ENCODE peak calls at places on chromosomes 6 and 20, in eight cellular contexts. C is naive thymus-derived CD8-positive, alpha-beta T cell; Y is heart left ventricle; W is sciatic nerve; M is A549; E is bronchial epithelial cell; A is nephron progenitor cell; R is NCI-H1436 treated with DMSO at 0.1 percent for 48 hours. U is an unnamed sample.

GRCh38 chr6:17962436-17963031 is 24.9 kb downstream of the KIF13A start:
- DNase-seq in W (no peak), A (no peak), M (no peak), Y (peak; percentile 78), R (no peak), C (no peak), E (no peak), U (no peak)

GRCh38 chr6:6599468-6599873 is 11.0 kb downstream of the LY86 start:
- DNase-seq in A (no peak), E (no peak), C (no peak), Y (no peak), R (no peak), M (no peak), W (no peak), U (no peak)

GRCh38 chr6:29953001-29953436 is 10.7 kb downstream of the HLA-A start:
- DNase-seq in A (no peak), M (peak; percentile 46), W (no peak), Y (no peak), C (no peak), R (no peak), E (peak; percentile 97), U (no peak)

GRCh38 chr6:44051516-44051915 is 75.7 kb downstream of the MRPL14 start:
- DNase-seq in Y (no peak), C (no peak), M (no peak), E (peak; percentile 74), R (no peak), W (no peak), A (no peak), U (no peak)

GRCh38 chr6:157283330-157283898 is 39.9 kb downstream of the TMEM242 start:
- DNase-seq in M (no peak), C (no peak), Y (no peak), W (no peak), A (no peak), E (no peak), R (no peak), U (no peak)

GRCh38 chr6:91291071-91291470 is 704.2 kb upstream of the MAP3K7 start:
- DNase-seq in C (no peak), M (no peak), R (no peak), W (no peak), E (no peak), A (no peak), Y (no peak), U (no peak)

GRCh38 chr6:77466055-77467028 is 3.1 kb upstream of the HTR1B start:
- DNase-seq in R (no peak), A (peak; percentile 65), Y (no peak), E (peak; percentile 57), C (no peak), M (peak; percentile 15), W (no peak), U (no peak)

GRCh38 chr6:89375427-89375868 is 22.9 kb upstream of the UBE2J1 start:
- DNase-seq in C (peak; percentile 47), W (no peak), Y (peak; percentile 65), A (peak; percentile 35), R (peak; percentile 80), M (no peak), E (peak; percentile 60), U (peak; percentile 79)

GRCh38 chr6:11389977-11390376 is 147.6 kb upstream of the TMEM170B start:
- DNase-seq in W (no peak), R (no peak), A (no peak), M (no peak), E (peak; percentile 40), C (no peak), Y (no peak), U (no peak)

GRCh38 chr6:78324213-78324612 is 543.1 kb upstream of the IRAK1BP1 start:
- DNase-seq in Y (no peak), C (no peak), A (no peak), E (peak; percentile 54), W (no peak), M (no peak), R (no peak), U (no peak)

GRCh38 chr6:90574610-90575009 is 12.3 kb downstream of the MAP3K7 start:
- DNase-seq in R (no peak), Y (no peak), W (no peak), A (no peak), C (no peak), E (no peak), M (no peak), U (no peak)

GRCh38 chr20:62236997-62237771 is 1.1 kb upstream of the OSBPL2 start:
- DNase-seq in Y (peak; percentile 52), C (no peak), E (no peak), W (no peak), R (no peak), A (no peak), M (no peak), U (no peak)

GRCh38 chr6:121515615-121516265 is 80.3 kb downstream of the GJA1 start:
- DNase-seq in Y (no peak), R (no peak), C (no peak), E (no peak), A (no peak), W (no peak), M (no peak), U (no peak)

GRCh38 chr6:37845930-37846329 is 26.4 kb downstream of the ZFAND3 start:
- DNase-seq in R (no peak), A (no peak), Y (no peak), E (peak; percentile 66), M (no peak), C (no peak), W (no peak), U (no peak)

GRCh38 chr20:17620371-17621228 is 50.7 kb downstream of the DSTN start:
- DNase-seq in E (no peak), R (no peak), M (no peak), Y (no peak), A (no peak), C (no peak), W (peak; percentile 53), U (no peak)

GRCh38 chr20:12237772-12238171 is 320.1 kb downstream of the BTBD3 start:
- DNase-seq in R (no peak), Y (no peak), C (no peak), W (no peak), M (no peak), E (no peak), A (no peak), U (no peak)

GRCh38 chr6:37038297-37039198 is 33.1 kb downstream of the FGD2 start:
- DNase-seq in R (no peak), A (no peak), E (no peak), Y (no peak), M (no peak), W (peak; percentile 93), C (no peak), U (no peak)

GRCh38 chr20:19423892-19424620 is 211.6 kb downstream of the SLC24A3 start:
- DNase-seq in Y (no peak), C (no peak), M (no peak), R (no peak), A (no peak), W (no peak), E (no peak), U (no peak)

GRCh38 chr6:75689576-75689975 is 59.5 kb upstream of the MYO6 start:
- DNase-seq in Y (no peak), M (no peak), R (no peak), E (no peak), C (no peak), A (no peak), W (no peak), U (no peak)

GRCh38 chr20:6848992-6849391 is 81.5 kb downstream of the BMP2 start:
- DNase-seq in R (no peak), C (no peak), E (no peak), A (no peak), Y (no peak), M (no peak), W (no peak), U (no peak)

GRCh38 chr20:1019344-1019743 is 17.2 kb upstream of the RSPO4 start:
- DNase-seq in R (no peak), A (no peak), C (no peak), M (no peak), W (no peak), Y (no peak), E (no peak), U (no peak)

GRCh38 chr6:44001318-44001868 is 125.9 kb downstream of the MRPL14 start:
- DNase-seq in E (no peak), C (no peak), Y (peak; percentile 32), A (no peak), M (no peak), W (no peak), R (peak; percentile 55), U (no peak)

GRCh38 chr6:101146389-101146788 is 247.1 kb upstream of the GRIK2 start:
- DNase-seq in M (no peak), R (no peak), W (no peak), C (no peak), E (peak; percentile 27), Y (no peak), A (no peak), U (no peak)

GRCh38 chr6:89339565-89339964 is 13.0 kb downstream of the UBE2J1 start:
- DNase-seq in A (no peak), C (no peak), Y (no peak), R (no peak), M (no peak), E (no peak), W (no peak), U (no peak)

GRCh38 chr6:44730771-44731391 is 343.4 kb downstream of the CDC5L start:
- DNase-seq in E (no peak), A (peak; percentile 15), Y (no peak), R (no peak), M (no peak), W (no peak), C (no peak), U (no peak)

GRCh38 chr6:132962936-132963579 is 148.7 kb downstream of the RPS12 start:
- DNase-seq in R (peak; percentile 23), C (peak; percentile 32), W (peak; percentile 76), Y (peak; percentile 76), M (peak; percentile 38), A (peak; percentile 85), E (peak; percentile 66), U (peak; percentile 21)

GRCh38 chr6:11553824-11554223 is 16.3 kb downstream of the TMEM170B start:
- DNase-seq in M (no peak), R (no peak), W (no peak), A (no peak), Y (no peak), C (no peak), E (no peak), U (no peak)

GRCh38 chr6:10205120-10205519 is 209.8 kb downstream of the TFAP2A start:
- DNase-seq in Y (no peak), W (no peak), C (no peak), A (no peak), E (peak; percentile 32), M (no peak), R (no peak), U (no peak)

GRCh38 chr6:17311595-17312311 is 30.6 kb downstream of the RBM24 start:
- DNase-seq in C (no peak), W (no peak), M (peak; percentile 18), A (peak; percentile 16), R (no peak), E (peak; percentile 4), Y (no peak), U (no peak)

GRCh38 chr6:143018955-143019354 is 41.7 kb upstream of the AIG1 start:
- DNase-seq in C (no peak), A (no peak), R (no peak), W (no peak), E (no peak), Y (no peak), M (no peak), U (no peak)

GRCh38 chr6:148602136-148602535 is 144.7 kb upstream of the UST start:
- DNase-seq in R (no peak), M (no peak), E (no peak), C (no peak), W (no peak), Y (no peak), A (no peak), U (no peak)

GRCh38 chr20:44398303-44398702 is 42.8 kb downstream of the HNF4A start:
- DNase-seq in C (no peak), A (no peak), R (no peak), Y (no peak), E (peak; percentile 98), M (peak; percentile 87), W (no peak), U (no peak)

GRCh38 chr6:132131777-132132176 is 180.6 kb upstream of the CCN2 start:
- DNase-seq in M (peak; percentile 35), A (no peak), Y (no peak), E (peak; percentile 99), C (no peak), W (no peak), R (no peak), U (no peak)

GRCh38 chr6:41638002-41638800 is at the start of gene MDFI:
- DNase-seq in E (no peak), A (peak; percentile 78), W (peak; percentile 70), C (no peak), R (no peak), Y (no peak), M (no peak), U (no peak)

U was measured in effector memory CD8-positive, alpha-beta T cell.